ENCODE peak calls at places on chromosomes 1 and 21, in five cellular contexts. N, I, S, X and L are unnamed samples.

GRCh38 chr1:33410091-33410701 is 20.7 kb downstream of the PHC2 start:
- DNase-seq in N (no peak), I (no peak), S (no peak), X (no peak), L (no peak)

GRCh38 chr1:31757204-31757679 is 6.9 kb downstream of the ADGRB2 start:
- DNase-seq in N (no peak), I (no peak), S (no peak), X (no peak), L (no peak)

GRCh38 chr1:186819140-186819539 is 9.6 kb upstream of the PLA2G4A start:
- DNase-seq in N (no peak), I (no peak), S (no peak), X (peak), L (no peak)

GRCh38 chr1:26284597-26285351 is 4.9 kb downstream of the SH3BGRL3 start:
- DNase-seq in N (peak), I (peak), S (peak), X (no peak), L (peak)

GRCh38 chr1:33161061-33161681 is 20.7 kb downstream of the TRIM62 start:
- DNase-seq in N (no peak), I (no peak), S (no peak), X (no peak), L (peak)

GRCh38 chr1:189775343-189775742 is 702.3 kb downstream of the BRINP3 start:
- DNase-seq in N (no peak), I (peak), S (no peak), X (no peak), L (no peak)

GRCh38 chr1:23100074-23100748 is 68.4 kb downstream of the LUZP1 start:
- DNase-seq in N (no peak), I (peak), S (no peak), X (no peak), L (no peak)

GRCh38 chr1:88288571-88288970 is 395.5 kb upstream of the PKN2 start:
- DNase-seq in N (no peak), I (no peak), S (no peak), X (no peak), L (no peak)

GRCh38 chr1:206105612-206106011 is 11.6 kb downstream of the AVPR1B start:
- DNase-seq in N (peak), I (peak), S (no peak), X (no peak), L (no peak)

GRCh38 chr1:222104097-222104496 is 362.2 kb upstream of the DUSP10 start:
- DNase-seq in N (no peak), I (no peak), S (no peak), X (no peak), L (no peak)

GRCh38 chr1:36123357-36123756 is 1.7 kb downstream of the COL8A2 start:
- DNase-seq in N (no peak), I (no peak), S (no peak), X (peak), L (no peak)

GRCh38 chr1:117739516-117739915 is 133.7 kb downstream of the TENT5C start:
- DNase-seq in N (no peak), I (no peak), S (no peak), X (no peak), L (no peak)

GRCh38 chr21:40186036-40186435 is 318.8 kb downstream of the PCP4 start:
- DNase-seq in N (no peak), I (no peak), S (no peak), X (no peak), L (no peak)

GRCh38 chr21:45870851-45871615 is 110.5 kb upstream of the COL6A1 start:
- DNase-seq in N (no peak), I (no peak), S (no peak), X (no peak), L (no peak)

GRCh38 chr1:57934745-57935144 is 510.9 kb upstream of the DAB1 start:
- DNase-seq in N (no peak), I (no peak), S (no peak), X (no peak), L (no peak)

GRCh38 chr1:59947047-59947938 is 20.7 kb upstream of the CYP2J2 start:
- DNase-seq in N (peak), I (peak), S (peak), X (peak), L (peak)

GRCh38 chr21:16086936-16087335 is 357.2 kb downstream of the USP25 start:
- DNase-seq in N (no peak), I (no peak), S (no peak), X (no peak), L (no peak)

GRCh38 chr1:107389410-107390075 is 248.7 kb downstream of the NTNG1 start:
- DNase-seq in N (no peak), I (no peak), S (no peak), X (peak), L (no peak)

GRCh38 chr1:107394301-107394700 is 253.5 kb downstream of the NTNG1 start:
- DNase-seq in N (no peak), I (no peak), S (no peak), X (no peak), L (no peak)

DNA sequence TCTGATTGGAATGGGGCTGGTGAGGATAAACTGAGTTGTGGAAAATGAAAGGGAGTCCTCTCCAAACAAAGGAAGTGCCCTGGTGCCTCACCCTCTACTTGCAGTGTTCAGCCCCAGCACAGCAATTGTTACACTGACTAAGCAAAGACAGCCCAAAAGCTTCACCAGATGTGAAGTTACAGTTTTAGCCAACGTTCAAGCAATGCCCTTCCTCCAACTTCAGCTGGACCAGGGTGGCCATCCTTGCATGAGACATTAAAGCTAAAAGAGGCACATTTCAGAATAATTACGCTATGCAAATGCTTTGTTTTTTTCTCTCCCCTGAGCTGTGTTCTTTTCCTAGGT is 249.2 kb downstream of the NTNG1 start:
- DNase-seq in N (no peak), I (no peak), S (no peak), X (no peak), L (no peak)
- TF ChIP-seq ATF3 in N (no peak), I (no peak), S (no peak), X (no peak), L (no peak)

GRCh38 chr1:245074898-245075297 is 79.9 kb upstream of the KIF26B start:
- DNase-seq in N (no peak), I (no peak), S (no peak), X (no peak), L (no peak)

GRCh38 chr1:245084551-245084950 is 70.2 kb upstream of the KIF26B start:
- DNase-seq in N (no peak), I (no peak), S (no peak), X (no peak), L (no peak)

GRCh38 chr1:245074232-245074747 is 80.5 kb upstream of the KIF26B start:
- DNase-seq in N (no peak), I (no peak), S (no peak), X (no peak), L (no peak)

GRCh38 chr1:245079021-245079609 is 75.7 kb upstream of the KIF26B start:
- DNase-seq in N (no peak), I (peak), S (no peak), X (no peak), L (no peak)
- TF ChIP-seq USF2 in N (no peak), I (no peak), S (no peak), X (no peak), L (no peak)

GRCh38 chr21:37365657-37366487 is 701 bp upstream of the DYRK1A start:
- DNase-seq in N (peak), I (peak), S (peak), X (no peak), L (peak)
- TF ChIP-seq ATF3 in N (no peak), I (peak), S (no peak), X (no peak), L (no peak)

GRCh38 chr1:184221087-184221486 is 165.7 kb upstream of the C1orf21 start:
- DNase-seq in N (no peak), I (no peak), S (no peak), X (no peak), L (no peak)

GRCh38 chr1:184219414-184219813 is 167.4 kb upstream of the C1orf21 start:
- DNase-seq in N (no peak), I (no peak), S (no peak), X (no peak), L (no peak)

GRCh38 chr1:184225501-184226487 is 161.0 kb upstream of the C1orf21 start:
- DNase-seq in N (no peak), I (no peak), S (no peak), X (no peak), L (no peak)

GRCh38 chr1:184223216-184223615 is 163.6 kb upstream of the C1orf21 start:
- DNase-seq in N (peak), I (no peak), S (no peak), X (no peak), L (peak)

GRCh38 chr1:184222561-184223157 is 164.2 kb upstream of the C1orf21 start:
- DNase-seq in N (peak), I (peak), S (peak), X (peak), L (peak)
- TF ChIP-seq USF2 in N (no peak), I (no peak), S (no peak), X (no peak), L (no peak)